ENCODE peak calls at places on chromosomes 5 and 9, in nine cellular contexts. Q is activated CD8-positive, alpha-beta memory T cell treated with anti-CD3 and anti-CD28 coated beads, Interleukin-2, amount 10 ng/mL, durations not matched to agents 7 days and 5 days; A is PC-3; V is NCI-H2107; C is activated naive CD8-positive, alpha-beta T cell treated with anti-CD3 and anti-CD28 coated beads for 36 hours; K is mammary epithelial cell; F is activated CD4-positive, alpha-beta T cell treated with anti-CD3 and anti-CD28 coated beads for 24 hours; Y is NB4; S is epithelial cell of esophagus. U is an unnamed sample.

GRCh38 chr5:109767997-109768396 is 78.3 kb downstream of the MAN2A1 start:
- DNase-seq in Q (no peak), F (no peak), C (no peak), Y (no peak), A (no peak), S (no peak), V (no peak), K (no peak), U (no peak)

GRCh38 chr5:79845448-79846197 is 145.4 kb downstream of the MTX3 start:
- DNase-seq in A (peak), K (peak), C (peak), Y (no peak), Q (peak), F (no peak), V (no peak), S (peak), U (no peak)

GRCh38 chr5:57575839-57576238 is 93.2 kb upstream of the ACTBL2 start:
- DNase-seq in A (no peak), S (no peak), F (no peak), V (no peak), Y (peak), Q (no peak), K (no peak), C (no peak), U (no peak)

GRCh38 chr5:176388003-176388340 is 426 bp downstream of the NOP16 start:
- DNase-seq in A (peak), S (no peak), K (peak), C (no peak), F (peak), Y (peak), Q (no peak), V (no peak), U (no peak)

GRCh38 chr5:149682532-149683076 is 47.5 kb upstream of the PPARGC1B start:
- DNase-seq in F (no peak), Y (peak), A (no peak), K (no peak), C (no peak), Q (no peak), V (no peak), S (no peak), U (no peak)

GRCh38 chr5:172380261-172380991 is 73.9 kb downstream of the SH3PXD2B start:
- DNase-seq in K (no peak), C (no peak), Q (no peak), Y (peak), A (peak), V (no peak), F (no peak), S (no peak), U (no peak)

GRCh38 chr5:109692852-109693251 is 3.1 kb downstream of the MAN2A1 start:
- DNase-seq in S (no peak), F (no peak), V (no peak), Q (no peak), K (no peak), Y (no peak), C (no peak), A (no peak), U (no peak)

GRCh38 chr9:108743426-108743825 is 112.4 kb downstream of the ACTL7B start:
- DNase-seq in V (no peak), Q (no peak), S (no peak), F (no peak), Y (no peak), A (no peak), K (no peak), C (no peak), U (no peak)

GRCh38 chr5:30414078-30414477 is 779.4 kb upstream of the CDH6 start:
- DNase-seq in Q (no peak), Y (no peak), K (no peak), V (no peak), A (no peak), F (no peak), S (no peak), C (no peak), U (no peak)

GRCh38 chr9:12813960-12814876 is 39.4 kb downstream of the LURAP1L start:
- DNase-seq in K (peak), Y (peak), V (peak), C (no peak), F (no peak), Q (no peak), A (peak), S (peak), U (no peak)

GRCh38 chr5:5770825-5771224 is 348.3 kb downstream of the ICE1 start:
- DNase-seq in Y (peak), K (no peak), Q (no peak), V (no peak), C (no peak), A (no peak), S (no peak), F (no peak), U (no peak)

GRCh38 chr9:28050046-28050445 is 476.8 kb upstream of the C9orf72 start:
- DNase-seq in Q (no peak), F (no peak), C (no peak), Y (no peak), S (no peak), V (no peak), A (no peak), K (no peak), U (no peak)

GRCh38 chr9:138101444-138102234 is 224.1 kb downstream of the CACNA1B start:
- DNase-seq in S (no peak), C (no peak), Y (no peak), F (no peak), A (no peak), V (no peak), Q (peak), K (no peak), U (no peak)

GRCh38 chr9:121821326-121821725 is 169.9 kb downstream of the DAB2IP start:
- DNase-seq in K (no peak), V (no peak), Y (no peak), F (no peak), A (no peak), C (no peak), S (no peak), Q (no peak), U (no peak)

GRCh38 chr5:150580917-150581316 is 59.5 kb upstream of the SYNPO start:
- DNase-seq in Q (no peak), Y (no peak), K (no peak), V (no peak), C (no peak), A (no peak), S (no peak), F (no peak), U (no peak)

GRCh38 chr5:167940911-167941310 is 350.5 kb upstream of the WWC1 start:
- DNase-seq in Y (no peak), K (no peak), C (no peak), S (no peak), A (no peak), Q (no peak), F (no peak), V (no peak), U (no peak)

GRCh38 chr9:26833792-26834191 is 58.8 kb downstream of the CAAP1 start:
- DNase-seq in F (no peak), A (no peak), C (no peak), Y (peak), K (no peak), V (no peak), S (peak), Q (no peak), U (no peak)

GRCh38 chr5:32160228-32160627 is 13.9 kb downstream of the GOLPH3 start:
- DNase-seq in Y (no peak), Q (no peak), S (no peak), K (no peak), V (no peak), A (no peak), C (no peak), F (no peak), U (no peak)

GRCh38 chr5:62585306-62585705 is 6.7 kb downstream of the LRRC70 start:
- DNase-seq in C (no peak), Y (no peak), S (no peak), F (no peak), A (no peak), Q (no peak), V (no peak), K (no peak), U (no peak)

U was measured in NCI-H510A.